ENCODE peak calls at places on chromosomes 13 and 19, in ten cellular contexts. K, O, T, Y, M, B, U, P, I and D are unnamed samples.

GRCh38 chr13:87671031-87671823 is at the start of gene SLITRK5:
- DNase-seq in K (peak; percentile 81), O (peak; percentile 39), T (peak; percentile 70), Y (peak; percentile 78), M (peak; percentile 88), B (no peak), U (peak; percentile 27), P (no peak), I (peak; percentile 39), D (no peak)

GRCh38 chr19:8310342-8311055 is 2.3 kb upstream of the CD320 start:
- DNase-seq in K (no peak), O (no peak), T (peak; percentile 28), Y (no peak), M (no peak), B (no peak), U (no peak), P (no peak), I (peak; percentile 27), D (no peak)

GRCh38 chr13:22758245-22758644 is 422.5 kb upstream of the SGCG start:
- DNase-seq in K (no peak), O (no peak), T (no peak), Y (no peak), M (no peak), B (no peak), U (no peak), P (no peak), I (no peak), D (no peak)

GRCh38 chr19:44747739-44748425 is 626 bp upstream of the BCL3 start:
- DNase-seq in K (no peak), O (no peak), T (peak; percentile 82), Y (no peak), M (peak; percentile 69), B (peak; percentile 70), U (no peak), P (peak; percentile 53), I (peak; percentile 54), D (no peak)

GRCh38 chr13:73740681-73741080 is 393.5 kb downstream of the KLF12 start:
- DNase-seq in K (no peak), O (no peak), T (no peak), Y (no peak), M (no peak), B (no peak), U (no peak), P (no peak), I (no peak), D (no peak)

GRCh38 chr19:49362048-49362925 is at the start of gene TEAD2:
- DNase-seq in K (peak; percentile 61), O (no peak), T (peak; percentile 62), Y (no peak), M (peak; percentile 73), B (peak; percentile 39), U (no peak), P (no peak), I (no peak), D (no peak)

GRCh38 chr19:46495789-46496099 is at the start of gene PNMA8B:
- DNase-seq in K (peak; percentile 92), O (no peak), T (peak; percentile 48), Y (peak; percentile 89), M (peak; percentile 92), B (no peak), U (no peak), P (peak; percentile 61), I (no peak), D (no peak)

GRCh38 chr19:11242864-11243797 is 3.7 kb downstream of the ANGPTL8 start:
- DNase-seq in K (peak; percentile 78), O (peak; percentile 24), T (peak; percentile 95), Y (peak; percentile 50), M (peak; percentile 99), B (peak; percentile 64), U (peak; percentile 57), P (peak; percentile 70), I (peak; percentile 94), D (peak; percentile 37)

GRCh38 chr13:79289557-79289956 is 116.5 kb downstream of the RBM26 start:
- DNase-seq in K (no peak), O (no peak), T (no peak), Y (no peak), M (no peak), B (no peak), U (no peak), P (no peak), I (no peak), D (no peak)

GRCh38 chr19:48329167-48329891 is 4.0 kb downstream of the EMP3 start:
- DNase-seq in K (no peak), O (no peak), T (peak; percentile 65), Y (no peak), M (no peak), B (peak; percentile 91), U (peak; percentile 31), P (no peak), I (no peak), D (no peak)

GRCh38 chr13:102836471-102836870 is 9.4 kb upstream of the ERCC5 start:
- DNase-seq in K (no peak), O (no peak), T (no peak), Y (no peak), M (no peak), B (no peak), U (no peak), P (no peak), I (no peak), D (no peak)